ENCODE peak calls at places on chromosomes 6 and 20, in four cellular contexts. S is GM23338, O is PC-9, F is mucosa of descending colon. N is an unnamed sample.

GRCh38 chr6:143900358-143900757 is 36.1 kb downstream of the ZC2HC1B start:
- DNase-seq in S (no peak), O (no peak), F (no peak), N (no peak)

GRCh38 chr6:41546475-41546865 is 289 bp downstream of the FOXP4 start:
- DNase-seq in S (peak; percentile 62), O (no peak), F (no peak), N (no peak)

GRCh38 chr20:34215711-34216381 is 25.4 kb upstream of the ASIP start:
- DNase-seq in S (peak; percentile 95), O (peak; percentile 90), F (peak; percentile 78), N (no peak)

GRCh38 chr6:90478278-90478677 is 108.6 kb downstream of the MAP3K7 start:
- DNase-seq in S (peak; percentile 85), O (no peak), F (no peak), N (no peak)

GRCh38 chr20:21325296-21325695 is 22.2 kb downstream of the XRN2 start:
- DNase-seq in S (no peak), O (no peak), F (no peak), N (no peak)

GRCh38 chr20:64093013-64093503 is 8.9 kb upstream of the LKAAEAR1 start:
- DNase-seq in S (no peak), O (no peak), F (no peak), N (no peak)

GRCh38 chr20:44446111-44446722 is 29.5 kb upstream of the TTPAL start:
- DNase-seq in S (no peak), O (no peak), F (no peak), N (no peak)

GRCh38 chr20:58839991-58840747 is 10.5 kb downstream of the GNAS-AS1 start:
- DNase-seq in S (peak; percentile 57), O (no peak), F (no peak), N (no peak)

GRCh38 chr20:45788351-45788750 is 3.3 kb downstream of the WFDC3 start:
- DNase-seq in S (no peak), O (no peak), F (no peak), N (no peak)

GRCh38 chr6:53635322-53635721 is 30.2 kb downstream of the KLHL31 start:
- DNase-seq in S (no peak), O (no peak), F (no peak), N (no peak)

GRCh38 chr6:14316911-14317535 is 199.5 kb downstream of the CD83 start:
- DNase-seq in S (peak; percentile 51), O (no peak), F (no peak), N (no peak)

GRCh38 chr20:46715292-46715756 is 5.9 kb downstream of the SLC2A10 start:
- DNase-seq in S (peak; percentile 79), O (peak; percentile 33), F (no peak), N (peak; percentile 68)

GRCh38 chr6:38033442-38033982 is 214.0 kb downstream of the ZFAND3 start:
- DNase-seq in S (no peak), O (no peak), F (no peak), N (no peak)

GRCh38 chr20:1177680-1178079 is 7.1 kb downstream of the TMEM74B start:
- DNase-seq in S (peak; percentile 77), O (peak; percentile 24), F (no peak), N (no peak)

GRCh38 chr6:38058022-38058421 is 238.5 kb downstream of the ZFAND3 start:
- DNase-seq in S (no peak), O (no peak), F (no peak), N (no peak)

GRCh38 chr6:19547507-19547906 is 289.7 kb upstream of the ID4 start:
- DNase-seq in S (no peak), O (no peak), F (no peak), N (no peak)

GRCh38 chr6:118281291-118281690 is 266.8 kb upstream of the PLN start:
- DNase-seq in S (peak; percentile 46), O (no peak), F (no peak), N (no peak)

GRCh38 chr6:89580997-89581666 is 57.4 kb downstream of the LYRM2 start:
- DNase-seq in S (no peak), O (no peak), F (no peak), N (no peak)

GRCh38 chr6:76876922-76877553 is 586.3 kb downstream of the HTR1B start:
- DNase-seq in S (peak; percentile 96), O (peak; percentile 64), F (no peak), N (no peak)

GRCh38 chr20:63700199-63701050 is 4.0 kb downstream of the TNFRSF6B start:
- DNase-seq in S (no peak), O (no peak), F (peak; percentile 51), N (no peak)

GRCh38 chr20:64000906-64001305 is 20.0 kb downstream of the PRPF6 start:
- DNase-seq in S (no peak), O (no peak), F (no peak), N (no peak)

GRCh38 chr6:39915866-39916265 is 18.4 kb downstream of the MOCS1 start:
- DNase-seq in S (no peak), O (no peak), F (no peak), N (no peak)

GRCh38 chr20:44683263-44684046 is 31.7 kb upstream of the CCN5 start:
- DNase-seq in S (peak; percentile 93), O (peak; percentile 76), F (no peak), N (no peak)

GRCh38 chr20:14523090-14523489 is 185.7 kb upstream of the FLRT3 start:
- DNase-seq in S (no peak), O (no peak), F (no peak), N (no peak)

GRCh38 chr6:139173172-139173571 is 38.3 kb downstream of the HECA start:
- DNase-seq in S (no peak), O (no peak), F (no peak), N (no peak)

GRCh38 chr20:34880095-34880680 is 3.8 kb downstream of the ACSS2 start:
- DNase-seq in S (no peak), O (no peak), F (no peak), N (no peak)

GRCh38 chr20:62740286-62741141 is 31.9 kb downstream of the NTSR1 start:
- DNase-seq in S (no peak), O (peak; percentile 82), F (peak; percentile 70), N (peak; percentile 59)

DNA sequence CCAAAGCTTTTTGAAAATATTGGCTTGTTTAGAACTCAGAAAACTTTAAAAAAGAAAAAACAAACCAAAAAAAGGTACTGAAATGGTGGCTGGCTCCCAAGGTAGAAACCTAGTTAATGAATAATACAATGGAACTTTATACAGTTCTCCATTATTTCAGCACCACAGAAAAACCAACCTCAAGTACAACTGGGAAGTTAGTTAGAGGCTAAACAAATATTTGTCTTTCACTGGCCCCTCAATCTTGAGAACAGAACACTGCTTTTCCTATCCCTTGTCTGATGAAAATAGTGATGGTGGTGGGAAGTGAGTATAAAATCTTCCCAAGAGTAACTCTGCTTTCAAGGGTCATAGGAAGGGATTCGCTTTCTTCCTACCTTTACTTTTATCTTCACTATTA is 126.5 kb downstream of the REV3L start:
- DNase-seq in S (no peak), O (no peak), F (no peak), N (no peak)
- H3K4me3 ChIP-seq in S (no peak overlapping the region), O (no peak overlapping the region), F (no peak overlapping the region), N (no peak overlapping the region)

GRCh38 chr6:6741264-6741663 is 152.7 kb downstream of the LY86 start:
- DNase-seq in S (no peak), O (no peak), F (no peak), N (no peak)
- TF ChIP-seq CTCF in S (no peak), O (no peak), F (no peak), N (no peak)

GRCh38 chr6:157024745-157025144 is 247.6 kb downstream of the ARID1B start:
- DNase-seq in S (no peak), O (no peak), F (no peak), N (no peak)
- H3K4me3 ChIP-seq in S (no peak overlapping the region), O (no peak overlapping the region), F (no peak overlapping the region), N (no peak overlapping the region)

DNA sequence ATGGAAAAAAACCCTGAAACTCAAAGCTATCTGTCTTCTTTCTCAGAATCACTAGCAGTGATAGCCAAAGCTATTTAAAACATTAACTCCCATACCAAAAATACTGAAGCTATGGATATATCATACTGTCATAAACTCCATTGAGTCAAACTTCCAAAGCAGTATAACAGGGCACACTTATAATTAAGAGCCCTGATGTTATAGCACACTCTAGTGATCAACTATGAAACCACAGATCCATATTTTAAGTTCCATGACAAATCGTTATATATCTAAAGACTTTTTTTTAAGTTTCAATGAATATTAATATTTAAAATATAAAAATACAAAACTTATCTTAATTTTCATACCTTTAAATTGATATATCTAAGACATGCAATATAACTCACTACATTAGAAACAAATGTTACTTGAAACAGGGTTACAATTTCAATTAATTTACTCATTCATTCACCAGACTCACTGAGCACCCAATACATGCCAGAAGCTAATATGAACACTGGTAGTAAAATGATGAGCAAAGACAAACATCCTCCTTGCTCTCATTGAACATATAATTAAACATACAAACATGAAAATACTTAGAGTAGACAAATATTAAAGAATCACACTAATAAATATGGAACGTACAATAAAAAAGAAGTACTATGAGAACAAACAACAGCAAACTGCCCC is 69.3 kb downstream of the IBTK start:
- DNase-seq in S (no peak), O (no peak), F (no peak), N (peak; percentile 28)
- TF ChIP-seq CTCF in S (no peak), O (peak; percentile 48), F (no peak), N (peak; percentile 55)

GRCh38 chr20:16571333-16571732 is 1.9 kb downstream of the KIF16B start:
- DNase-seq in S (no peak), O (no peak), F (no peak), N (no peak)

GRCh38 chr20:16576219-16576618 is 3.0 kb upstream of the KIF16B start:
- DNase-seq in S (peak; percentile 27), O (no peak), F (no peak), N (no peak)

GRCh38 chr20:16573011-16573965 is at the start of gene KIF16B:
- DNase-seq in S (peak; percentile 93), O (peak; percentile 99), F (peak; percentile 95), N (no peak)

GRCh38 chr20:16574656-16575355 is 1.6 kb upstream of the KIF16B start:
- DNase-seq in S (peak; percentile 89), O (peak; percentile 87), F (peak; percentile 95), N (no peak)

DNA sequence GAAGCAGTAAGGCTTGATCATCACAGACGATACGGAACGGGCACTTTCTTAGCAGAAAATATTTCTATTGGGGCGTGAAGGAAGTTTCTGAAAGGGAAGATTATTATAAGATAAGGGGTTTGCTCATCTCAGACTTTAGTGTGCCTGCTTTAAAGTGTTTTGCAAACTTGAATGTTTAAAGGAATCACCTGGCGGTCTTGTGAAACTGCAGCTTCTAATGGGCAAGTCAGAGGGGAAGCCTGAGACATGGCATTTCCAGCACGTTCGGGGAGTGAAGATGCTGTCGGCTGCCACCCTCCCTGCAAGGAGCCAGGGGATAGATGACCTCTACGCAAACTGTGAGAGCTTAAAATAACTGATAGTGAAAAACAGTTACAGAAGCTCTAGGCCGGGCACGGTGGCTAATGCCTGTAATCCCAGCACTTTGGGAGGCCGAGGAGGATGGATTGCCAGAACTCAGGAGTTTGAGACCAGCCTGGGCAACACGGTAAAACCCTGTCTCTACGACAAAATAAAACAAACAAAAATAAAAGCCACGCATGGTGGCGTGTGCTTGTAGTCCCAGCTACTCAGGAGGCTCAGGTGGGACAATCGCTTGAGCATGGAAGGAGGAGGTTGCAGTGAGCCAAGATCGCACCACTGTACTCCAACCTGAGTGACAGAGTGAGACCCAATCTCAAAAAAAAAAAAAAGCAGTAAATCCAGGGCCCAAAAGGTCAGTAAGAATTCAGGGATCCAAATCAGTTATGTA is 2.3 kb upstream of the KIF16B start:
- DNase-seq in S (peak; percentile 35), O (no peak), F (no peak), N (no peak)
- H3K4me3 ChIP-seq in S (peak overlapping the region; percentile 86), O (peak overlapping the region; percentile 80), F (no peak overlapping the region), N (peak overlapping the region; percentile 57)

N was measured in AG09309.